ENCODE peak calls at places on chromosomes 11 and 22, in four cellular contexts. One of them, this sample, is unnamed.

GRCh38 chr11:34926101-34926830 is 9.8 kb downstream of the PDHX start:
- DNase-seq in NT2/D1: no peak
- DNase-seq in kidney tubule cell: peak
- DNase-seq in RCC 7860: peak
- DNase-seq in this sample: no peak

GRCh38 chr11:75468534-75469340 is 35.7 kb upstream of the KLHL35 start:
- DNase-seq in kidney tubule cell: peak
- DNase-seq in RCC 7860: no peak
- DNase-seq in NT2/D1: no peak
- DNase-seq in this sample: no peak

GRCh38 chr22:21881841-21882753 is 14.7 kb upstream of the MAPK1 start:
- DNase-seq in RCC 7860: no peak
- DNase-seq in kidney tubule cell: no peak
- DNase-seq in NT2/D1: no peak
- DNase-seq in this sample: no peak

GRCh38 chr11:116879789-116880402 is 42.5 kb upstream of the APOA1 start:
- DNase-seq in RCC 7860: peak
- DNase-seq in NT2/D1: peak
- DNase-seq in kidney tubule cell: peak
- DNase-seq in this sample: peak

GRCh38 chr11:116792869-116793475 is 1.3 kb upstream of the APOA5 start:
- DNase-seq in RCC 7860: peak
- DNase-seq in NT2/D1: no peak
- DNase-seq in kidney tubule cell: peak
- DNase-seq in this sample: no peak

GRCh38 chr22:29780781-29781676 is 13.9 kb downstream of the UQCR10 start:
- DNase-seq in NT2/D1: no peak
- DNase-seq in RCC 7860: peak
- DNase-seq in kidney tubule cell: peak
- DNase-seq in this sample: peak

GRCh38 chr11:23856654-23857053 is 640.2 kb upstream of the LUZP2 start:
- DNase-seq in kidney tubule cell: no peak
- DNase-seq in NT2/D1: no peak
- DNase-seq in RCC 7860: no peak
- DNase-seq in this sample: no peak

GRCh38 chr11:113473983-113474361 is 1.2 kb downstream of the DRD2 start:
- DNase-seq in kidney tubule cell: no peak
- DNase-seq in RCC 7860: no peak
- DNase-seq in NT2/D1: no peak
- DNase-seq in this sample: no peak

GRCh38 chr11:123218451-123218850 is 23.4 kb upstream of the CLMP start:
- DNase-seq in NT2/D1: no peak
- DNase-seq in kidney tubule cell: peak
- DNase-seq in RCC 7860: peak
- DNase-seq in this sample: no peak

GRCh38 chr11:5366856-5367255 is 15.5 kb downstream of the OR51B6 start:
- DNase-seq in kidney tubule cell: peak
- DNase-seq in NT2/D1: no peak
- DNase-seq in RCC 7860: peak
- DNase-seq in this sample: no peak

GRCh38 chr11:17845431-17845881 is 110.9 kb downstream of the KCNC1 start:
- DNase-seq in kidney tubule cell: peak
- DNase-seq in NT2/D1: no peak
- DNase-seq in RCC 7860: no peak
- DNase-seq in this sample: peak

GRCh38 chr22:26986051-26986881 is 328.9 kb downstream of the MIAT start:
- DNase-seq in kidney tubule cell: peak
- DNase-seq in RCC 7860: no peak
- DNase-seq in NT2/D1: no peak
- DNase-seq in this sample: no peak

GRCh38 chr11:134363161-134363560 is 31.4 kb downstream of the GLB1L2 start:
- DNase-seq in NT2/D1: no peak
- DNase-seq in kidney tubule cell: no peak
- DNase-seq in RCC 7860: no peak
- DNase-seq in this sample: no peak

GRCh38 chr22:46842606-46843005 is 80.2 kb downstream of the TBC1D22A start:
- DNase-seq in NT2/D1: no peak
- DNase-seq in kidney tubule cell: no peak
- DNase-seq in RCC 7860: no peak
- DNase-seq in this sample: no peak

GRCh38 chr11:88315981-88316441 is 21.5 kb downstream of the CTSC start:
- DNase-seq in kidney tubule cell: peak
- DNase-seq in NT2/D1: no peak
- DNase-seq in RCC 7860: no peak
- DNase-seq in this sample: no peak

GRCh38 chr22:29306175-29306829 is at the start of gene GAS2L1:
- DNase-seq in RCC 7860: peak
- DNase-seq in NT2/D1: no peak
- DNase-seq in kidney tubule cell: peak
- DNase-seq in this sample: peak

GRCh38 chr11:98495016-98495415 is 525.7 kb upstream of the CNTN5 start:
- DNase-seq in kidney tubule cell: no peak
- DNase-seq in NT2/D1: no peak
- DNase-seq in RCC 7860: no peak
- DNase-seq in this sample: no peak